ENCODE peak calls at places on chromosomes 6 and 20, in seven cellular contexts. A, K, D, G, Q, Y and W are unnamed samples.

GRCh38 chr20:44725852-44726251 is 10.7 kb downstream of the CCN5 start:
- DNase-seq in A (no peak), K (no peak), D (no peak), G (no peak), Q (no peak), Y (no peak), W (no peak)

GRCh38 chr6:57190140-57190539 is 18.0 kb downstream of the BAG2 start:
- DNase-seq in A (no peak), K (no peak), D (no peak), G (no peak), Q (peak), Y (no peak), W (no peak)

GRCh38 chr6:134875367-134875766 is 74.5 kb downstream of the ALDH8A1 start:
- DNase-seq in A (no peak), K (no peak), D (no peak), G (no peak), Q (peak), Y (no peak), W (no peak)

GRCh38 chr6:35209622-35210289 is 4.0 kb upstream of the SCUBE3 start:
- DNase-seq in A (no peak), K (no peak), D (no peak), G (no peak), Q (no peak), Y (no peak), W (no peak)

GRCh38 chr20:16098890-16099639 is 474.2 kb downstream of the KIF16B start:
- DNase-seq in A (no peak), K (no peak), D (no peak), G (no peak), Q (no peak), Y (no peak), W (no peak)

GRCh38 chr6:44266347-44266746 is 996 bp upstream of the NFKBIE start:
- DNase-seq in A (no peak), K (no peak), D (no peak), G (no peak), Q (no peak), Y (no peak), W (peak)

GRCh38 chr20:6590891-6591679 is 176.4 kb upstream of the BMP2 start:
- DNase-seq in A (no peak), K (no peak), D (no peak), G (no peak), Q (peak), Y (peak), W (no peak)

GRCh38 chr20:59455392-59456341 is 148.7 kb upstream of the PHACTR3 start:
- DNase-seq in A (peak), K (no peak), D (no peak), G (no peak), Q (peak), Y (no peak), W (no peak)